ENCODE peak calls at places on chromosome 11, in four cellular contexts. J is H54, G is caudate nucleus, W is hepatic stellate cell. R is an unnamed sample.

GRCh38 chr11:35629914-35630313 is 11.7 kb downstream of the FJX1 start:
- DNase-seq in W (peak), J (peak), G (no peak), R (peak)

GRCh38 chr11:16605440-16605970 is 132.9 kb upstream of the C11orf58 start:
- DNase-seq in W (peak), G (no peak), J (no peak), R (no peak)

GRCh38 chr11:130435671-130436070 is 7.3 kb upstream of the ADAMTS8 start:
- DNase-seq in W (no peak), J (no peak), G (no peak), R (peak)

GRCh38 chr11:32891657-32892354 is 805 bp upstream of the QSER1 start:
- DNase-seq in J (no peak), W (peak), G (no peak), R (no peak)

GRCh38 chr11:2097356-2097997 is 41.7 kb downstream of the IGF2 start:
- DNase-seq in J (no peak), G (no peak), W (peak), R (peak)

GRCh38 chr11:10348650-10349280 is 43.9 kb downstream of the ADM start:
- DNase-seq in G (no peak), W (no peak), J (no peak), R (no peak)

GRCh38 chr11:66413167-66413566 is 7.7 kb upstream of the NPAS4 start:
- DNase-seq in J (no peak), G (no peak), W (no peak), R (no peak)

GRCh38 chr11:33779849-33780528 is 5.7 kb upstream of the FBXO3 start:
- DNase-seq in W (peak), G (no peak), J (peak), R (peak)

GRCh38 chr11:100914415-100914814 is 215.2 kb downstream of the PGR start:
- DNase-seq in J (no peak), G (no peak), W (no peak), R (no peak)

GRCh38 chr11:62217191-62217748 is 8.8 kb downstream of the SCGB2A1 start:
- DNase-seq in W (no peak), G (no peak), J (no peak), R (no peak)

GRCh38 chr11:129374993-129375721 is 491 bp upstream of the BARX2 start:
- DNase-seq in J (no peak), W (peak), G (no peak), R (no peak)

GRCh38 chr11:123251656-123252344 is 56.8 kb upstream of the CLMP start:
- DNase-seq in G (no peak), W (no peak), J (no peak), R (no peak)

GRCh38 chr11:119714590-119714989 is 14.4 kb downstream of the NECTIN1 start:
- DNase-seq in J (no peak), G (no peak), W (no peak), R (no peak)

GRCh38 chr11:19978668-19979518 is 181.4 kb downstream of the DBX1 start:
- DNase-seq in W (peak), J (peak), G (no peak), R (peak)

GRCh38 chr11:57658023-57658361 is 430 bp downstream of the CLP1 start:
- DNase-seq in W (no peak), G (no peak), J (no peak), R (no peak)

GRCh38 chr11:63251312-63251711 is 7.9 kb upstream of the SLC22A25 start:
- DNase-seq in J (no peak), W (no peak), G (no peak), R (no peak)

GRCh38 chr11:11421509-11421908 is 68.5 kb upstream of the CSNK2A3 start:
- DNase-seq in W (no peak), G (no peak), J (no peak), R (no peak)

GRCh38 chr11:37108436-37109204 is 510.6 kb upstream of the RAG2 start:
- DNase-seq in J (no peak), G (no peak), W (no peak), R (no peak)

GRCh38 chr11:16295592-16295991 is 60.8 kb downstream of the SOX6 start:
- DNase-seq in W (no peak), J (no peak), G (no peak), R (no peak)

GRCh38 chr11:105000167-105000566 is 22.8 kb downstream of the CASP5 start:
- DNase-seq in J (no peak), G (no peak), W (no peak), R (no peak)

GRCh38 chr11:134004406-134005197 is 47.8 kb upstream of the IGSF9B start:
- DNase-seq in J (no peak), W (no peak), G (no peak), R (no peak)

GRCh38 chr11:85967457-85967856 is 101.4 kb downstream of the PICALM start:
- DNase-seq in G (peak), J (no peak), W (no peak), R (no peak)

GRCh38 chr11:10325398-10326079 is 20.7 kb downstream of the ADM start:
- DNase-seq in J (no peak), W (peak), G (no peak), R (no peak)

GRCh38 chr11:46383974-46384701 is 2.7 kb downstream of the MDK start:
- DNase-seq in G (no peak), W (no peak), J (peak), R (no peak)

GRCh38 chr11:63641727-63642126 is 27.5 kb upstream of the PLAAT3 start:
- DNase-seq in W (no peak), J (no peak), G (no peak), R (no peak)

GRCh38 chr11:112999518-112999917 is 38.3 kb downstream of the NCAM1 start:
- DNase-seq in J (no peak), W (no peak), G (no peak), R (no peak)

GRCh38 chr11:84902445-84902844 is 724.7 kb downstream of the DLG2 start:
- DNase-seq in J (no peak), W (no peak), G (no peak), R (no peak)

GRCh38 chr11:15006139-15006759 is 34.1 kb upstream of the CALCA start:
- DNase-seq in G (no peak), J (no peak), W (no peak), R (no peak)

R was measured in SJSA1.